ENCODE peak calls at places on chromosomes 11 and 22, in six cellular contexts. J, H, G, O, E and A are unnamed samples.
A peak's percentile ranks its signal among the peaks of the same experiment; 100 is the strongest.

GRCh38 chr11:58745705-58746364 is 14.1 kb upstream of the GLYAT start:
- DNase-seq in J (no peak), E (no peak), G (no peak), O (no peak), H (no peak), A (no peak)

GRCh38 chr11:120133216-120134105 is 4.5 kb downstream of the TRIM29 start:
- DNase-seq in J (no peak), H (no peak), O (no peak), E (no peak), G (peak; percentile 4), A (no peak)

GRCh38 chr11:63680842-63681207 is 475 bp upstream of the RTN3 start:
- DNase-seq in H (no peak), J (peak; percentile 44), G (no peak), O (no peak), E (no peak), A (no peak)

GRCh38 chr22:46761017-46761416 is 1.4 kb upstream of the TBC1D22A start:
- DNase-seq in O (no peak), J (no peak), H (no peak), G (no peak), E (no peak), A (no peak)

GRCh38 chr11:38304926-38305325 is 1706.9 kb upstream of the RAG2 start:
- DNase-seq in J (no peak), O (no peak), H (no peak), E (no peak), G (no peak), A (no peak)

GRCh38 chr11:63915961-63916836 is 765 bp downstream of the RCOR2 start:
- DNase-seq in G (peak; percentile 56), H (no peak), J (no peak), O (peak; percentile 56), E (peak; percentile 24), A (no peak)

GRCh38 chr11:63783925-63784592 is 15.5 kb upstream of the ZFTA start:
- DNase-seq in O (no peak), G (no peak), J (no peak), H (no peak), E (no peak), A (no peak)

GRCh38 chr22:45323695-45324094 is 14.0 kb downstream of the FAM118A start:
- DNase-seq in H (no peak), J (no peak), G (no peak), O (no peak), E (no peak), A (no peak)

GRCh38 chr22:46053563-46054090 is 76.7 kb upstream of the WNT7B start:
- DNase-seq in E (peak; percentile 64), H (peak; percentile 38), G (peak; percentile 84), O (peak; percentile 80), J (peak; percentile 65), A (peak; percentile 61)

GRCh38 chr22:23187871-23188700 is 7.8 kb downstream of the BCR start:
- DNase-seq in E (no peak), J (peak; percentile 64), G (no peak), O (no peak), H (peak; percentile 23), A (no peak)

GRCh38 chr11:43988040-43988793 is 45.8 kb downstream of the C11orf96 start:
- DNase-seq in E (no peak), H (peak; percentile 59), O (no peak), G (no peak), J (peak; percentile 80), A (peak; percentile 48)
- TF ChIP-seq CTCF in E (peak; percentile 58), H (peak; percentile 27), O (peak; percentile 54), G (no peak), J (peak; percentile 51), A (peak; percentile 13)

DNA sequence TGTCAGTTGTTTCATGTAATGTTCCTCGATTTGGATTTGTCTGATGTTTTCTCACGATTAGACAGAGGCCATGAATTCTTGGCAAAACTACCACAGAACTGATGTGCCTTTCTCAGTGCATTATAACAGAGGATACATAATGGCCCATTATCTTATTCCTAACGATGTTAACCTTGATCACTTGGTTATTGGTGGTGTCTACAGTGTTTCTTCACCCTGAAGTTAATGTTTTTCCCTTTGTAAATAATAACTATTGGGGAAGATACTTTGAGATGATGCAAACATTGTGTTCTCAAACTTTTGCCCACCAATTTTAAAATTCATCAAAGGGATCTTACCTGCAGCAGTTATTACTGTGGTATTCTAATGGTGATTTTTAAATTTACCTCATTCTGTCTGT is 13.1 kb downstream of the RAB6A start:
- DNase-seq in J (no peak), O (no peak), E (no peak), G (no peak), H (no peak), A (no peak)
- H3K4me3 ChIP-seq in J (no peak overlapping the region), O (no peak overlapping the region), E (no peak overlapping the region), G (no peak overlapping the region), H (no peak overlapping the region), A (no peak overlapping the region)

DNA sequence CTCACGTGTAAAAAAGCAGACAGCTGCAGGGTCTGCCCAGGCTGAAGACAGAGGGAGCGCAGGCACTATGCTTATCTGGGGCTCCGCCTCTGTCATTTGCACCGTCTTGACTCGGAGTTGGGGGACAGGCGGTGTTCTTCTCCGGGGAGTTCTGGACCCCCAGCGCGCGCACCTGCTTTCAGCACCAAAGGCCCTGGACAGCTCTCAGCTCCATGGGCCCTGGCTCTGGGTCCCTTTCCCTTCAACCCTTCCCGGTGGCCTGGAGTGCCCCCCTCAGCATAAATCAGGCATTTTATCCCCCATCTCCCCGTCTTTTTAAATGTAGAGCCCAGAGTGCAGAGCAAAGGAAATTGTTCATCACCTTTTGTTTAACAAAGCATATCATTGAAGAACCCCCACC is 1.5 kb downstream of the SEZ6L start:
- DNase-seq in J (no peak), O (peak; percentile 5), H (no peak), E (no peak), G (no peak), A (no peak)
- TF ChIP-seq CTCF in J (no peak), O (peak; percentile 10), H (no peak), E (no peak), G (no peak), A (no peak)

GRCh38 chr11:57335023-57335342 is 709 bp downstream of the SSRP1 start:
- DNase-seq in O (no peak), J (no peak), G (no peak), H (no peak), E (no peak), A (no peak)

GRCh38 chr11:57338152-57338551 is at the start of gene P2RX3:
- DNase-seq in H (no peak), J (no peak), E (no peak), O (peak; percentile 54), G (no peak), A (no peak)

GRCh38 chr11:57332694-57333440 is 2.8 kb downstream of the SSRP1 start:
- DNase-seq in O (no peak), E (no peak), H (no peak), G (no peak), J (no peak), A (no peak)

GRCh38 chr11:57336111-57336666 is 497 bp upstream of the SSRP1 start:
- DNase-seq in H (no peak), O (no peak), E (no peak), J (no peak), G (no peak), A (no peak)

DNA sequence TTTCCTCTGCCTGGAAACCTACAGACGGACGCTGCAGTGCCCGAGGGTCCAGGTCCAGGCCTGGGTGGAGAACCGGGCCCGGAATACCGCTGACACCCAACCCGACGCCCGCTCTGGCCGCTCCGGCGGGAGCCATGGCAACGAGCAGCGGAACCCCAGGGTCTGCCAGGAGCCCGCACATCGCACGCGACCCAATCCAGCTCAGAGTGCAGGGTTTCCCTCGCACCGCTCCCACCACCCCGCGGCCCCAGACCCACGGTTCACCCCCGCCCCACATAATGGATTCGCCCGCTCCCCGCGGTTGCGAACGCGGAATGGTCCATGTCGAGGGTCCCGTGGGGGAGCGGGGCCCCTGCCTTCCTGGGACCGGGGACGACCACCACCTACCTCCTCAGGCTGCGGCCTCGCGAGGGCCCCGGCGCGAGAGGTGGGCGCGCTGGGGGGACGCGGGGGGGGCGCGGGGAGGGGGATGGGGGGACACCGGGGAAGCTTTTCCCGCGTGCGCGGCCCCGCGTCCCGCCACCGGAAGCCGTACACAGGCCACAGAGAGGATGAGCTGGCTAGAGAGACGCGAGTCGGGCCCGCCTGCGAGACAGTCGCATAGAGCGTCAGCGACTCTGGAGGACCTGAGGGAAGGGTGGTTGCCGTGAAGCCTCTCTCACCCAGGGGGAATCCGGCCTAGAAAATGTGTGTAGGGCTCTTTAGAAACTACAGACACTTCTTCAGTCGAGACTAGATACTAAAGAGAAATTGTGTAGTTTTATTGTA is at the start of gene SSRP1:
- DNase-seq in O (peak; percentile 91), E (peak; percentile 85), J (peak; percentile 81), G (peak; percentile 85), H (peak; percentile 83), A (peak; percentile 85)
- H3K4me3 ChIP-seq in O (peak within 1 kb of the TSS; percentile 97), E (peak within 1 kb of the TSS; percentile 82), J (peak within 1 kb of the TSS; percentile 67), G (peak within 1 kb of the TSS; percentile 46), H (peak within 1 kb of the TSS; percentile 76), A (peak within 1 kb of the TSS; percentile 78)

GRCh38 chr11:22082178-22082577 is 110.7 kb upstream of the ANO5 start:
- DNase-seq in J (no peak), H (no peak), E (no peak), O (no peak), G (no peak), A (no peak)
- TF ChIP-seq CTCF in J (no peak), H (no peak), E (no peak), O (no peak), G (no peak), A (no peak)

GRCh38 chr22:48099671-48100070 is 1337.2 kb downstream of the TBC1D22A start:
- DNase-seq in H (no peak), G (no peak), J (no peak), E (no peak), O (no peak), A (no peak)

GRCh38 chr22:48097723-48098122 is 1335.3 kb downstream of the TBC1D22A start:
- DNase-seq in E (no peak), G (no peak), J (no peak), H (no peak), O (no peak), A (no peak)

GRCh38 chr22:48098936-48099245 is 1336.4 kb downstream of the TBC1D22A start:
- DNase-seq in J (no peak), H (no peak), O (no peak), E (no peak), G (no peak), A (no peak)

GRCh38 chr22:48099251-48099650 is 1336.8 kb downstream of the TBC1D22A start:
- DNase-seq in E (no peak), H (no peak), O (no peak), G (no peak), J (no peak), A (no peak)

GRCh38 chr22:48098243-48098935 is 1335.9 kb downstream of the TBC1D22A start:
- DNase-seq in E (no peak), J (no peak), O (no peak), H (no peak), G (no peak), A (no peak)
- H3K4me3 ChIP-seq in E (no peak overlapping the region), J (no peak overlapping the region), O (no peak overlapping the region), H (no peak overlapping the region), G (no peak overlapping the region), A (no peak overlapping the region)

DNA sequence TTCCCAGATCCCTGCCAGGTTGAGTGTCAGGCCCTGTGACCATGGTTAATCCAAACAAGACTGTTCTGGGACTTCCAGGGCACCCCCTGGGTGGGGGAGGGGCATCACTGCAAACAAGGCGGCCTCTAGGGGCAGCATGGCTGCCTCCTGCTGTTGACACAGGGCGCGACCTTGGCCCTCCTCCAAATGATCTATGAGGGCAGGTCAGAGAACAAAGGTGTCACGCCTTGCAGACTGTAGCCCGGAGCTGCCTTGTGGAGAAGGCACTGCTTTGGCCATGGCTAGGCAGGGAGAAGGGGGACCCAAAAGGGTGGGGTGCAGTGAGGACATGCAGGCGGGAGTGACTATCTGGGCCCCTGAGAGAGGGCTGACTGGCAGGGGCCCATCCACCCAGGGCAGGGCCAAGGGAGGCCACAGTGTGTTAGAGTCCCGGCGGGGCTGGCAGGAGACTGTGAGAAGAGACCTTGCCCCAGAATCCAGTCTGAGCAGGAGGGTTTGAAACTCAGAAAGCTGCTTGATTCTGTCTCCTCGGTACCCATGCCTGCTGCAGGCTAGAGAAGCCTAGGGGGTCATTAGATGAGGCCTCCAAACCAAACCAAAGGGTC is 35.6 kb downstream of the KCNC1 start:
- DNase-seq in O (no peak), J (no peak), H (no peak), E (no peak), G (no peak), A (no peak)
- TF ChIP-seq CTCF in O (no peak), J (peak; percentile 9), H (no peak), E (no peak), G (no peak), A (no peak)